ENCODE peak calls at places on chromosomes 11 and 22, in ten cellular contexts. R is endothelial cell, C is A549, O is pancreas, Y is PC-3, K is AG09309, D is neural progenitor cell, Z is fibroblast of mammary gland, H is neural crest cell, T is brain microvascular endothelial cell. E is an unnamed sample.

GRCh38 chr11:43925063-43925931 is 17.1 kb upstream of the C11orf96 start:
- DNase-seq in R (no peak), C (no peak), O (peak; percentile 43), Y (no peak), K (no peak), D (no peak), Z (no peak), H (no peak), T (no peak), E (no peak)

GRCh38 chr11:76293189-76293631 is 86.9 kb upstream of the WNT11 start:
- DNase-seq in R (no peak), C (no peak), O (no peak), Y (no peak), K (no peak), D (no peak), Z (no peak), H (no peak), T (no peak), E (no peak)

GRCh38 chr11:9046376-9046775 is 42.6 kb upstream of the NRIP3 start:
- DNase-seq in R (no peak), C (no peak), O (no peak), Y (no peak), K (no peak), D (no peak), Z (no peak), H (no peak), T (no peak), E (no peak)

GRCh38 chr11:27626938-27627586 is 73.2 kb downstream of the BDNF start:
- DNase-seq in R (no peak), C (no peak), O (no peak), Y (no peak), K (no peak), D (no peak), Z (no peak), H (no peak), T (no peak), E (no peak)

GRCh38 chr11:6258571-6258998 is 1.1 kb upstream of the CCKBR start:
- DNase-seq in R (peak; percentile 16), C (no peak), O (no peak), Y (no peak), K (no peak), D (peak; percentile 64), Z (no peak), H (no peak), T (no peak), E (no peak)

GRCh38 chr22:24975813-24976341 is 23.4 kb downstream of the KIAA1671 start:
- DNase-seq in R (no peak), C (no peak), O (no peak), Y (no peak), K (no peak), D (peak; percentile 28), Z (peak; percentile 24), H (no peak), T (no peak), E (no peak)

GRCh38 chr11:17472467-17472866 is 4.2 kb downstream of the ABCC8 start:
- DNase-seq in R (no peak), C (no peak), O (no peak), Y (no peak), K (no peak), D (peak; percentile 57), Z (no peak), H (no peak), T (no peak), E (no peak)

GRCh38 chr22:49329636-49330035 is 498.0 kb downstream of the BRD1 start:
- DNase-seq in R (no peak), C (no peak), O (no peak), Y (no peak), K (no peak), D (no peak), Z (no peak), H (no peak), T (no peak), E (peak; percentile 39)

GRCh38 chr11:114259124-114259526 is 37.1 kb upstream of the NNMT start:
- DNase-seq in R (no peak), C (no peak), O (peak; percentile 29), Y (no peak), K (no peak), D (no peak), Z (no peak), H (no peak), T (no peak), E (no peak)

GRCh38 chr22:31286360-31287255 is 5.7 kb downstream of the PIK3IP1 start:
- DNase-seq in R (no peak), C (no peak), O (no peak), Y (no peak), K (no peak), D (no peak), Z (no peak), H (no peak), T (no peak), E (no peak)

GRCh38 chr22:50207383-50208031 is 6.7 kb downstream of the SELENOO start:
- DNase-seq in R (no peak), C (no peak), O (no peak), Y (no peak), K (no peak), D (no peak), Z (no peak), H (no peak), T (no peak), E (no peak)

GRCh38 chr22:37529652-37530345 is 10.6 kb upstream of the CARD10 start:
- DNase-seq in R (no peak), C (no peak), O (no peak), Y (peak; percentile 56), K (no peak), D (no peak), Z (no peak), H (no peak), T (no peak), E (no peak)

DNA sequence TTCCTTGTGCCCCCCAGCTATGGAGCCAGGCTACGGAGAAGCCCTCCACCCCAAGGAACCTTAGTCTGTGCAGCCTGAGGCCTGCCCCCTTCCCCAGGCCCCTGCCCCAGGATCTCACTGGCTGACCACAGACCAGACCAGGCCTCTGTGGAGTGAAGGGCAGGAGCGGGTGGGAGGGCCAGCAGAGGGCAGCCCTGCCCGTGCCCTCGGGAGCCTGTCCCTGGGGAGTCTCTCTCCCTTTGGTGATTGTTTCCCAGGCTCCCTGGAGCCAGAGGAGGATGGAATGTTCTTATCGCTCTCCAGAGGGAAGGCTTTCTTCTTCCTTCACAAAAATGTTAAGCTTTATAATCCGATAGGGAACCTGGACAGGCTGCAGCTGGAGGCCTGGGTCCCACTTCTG is 455.3 kb downstream of the SOX6 start:
- DNase-seq in R (no peak), C (no peak), O (no peak), Y (no peak), K (no peak), D (peak; percentile 39), Z (no peak), H (no peak), T (no peak), E (no peak)
- TF ChIP-seq CTCF in R (no peak), C (no peak), O (no peak), Y (no peak), K (no peak), D (peak; percentile 30), Z (no peak), H (no peak), T (peak; percentile 12), E (no peak)

GRCh38 chr11:65588199-65589054 is 7.2 kb downstream of the KCNK7 start:
- DNase-seq in R (peak; percentile 70), C (peak; percentile 77), O (no peak), Y (peak; percentile 65), K (no peak), D (peak; percentile 76), Z (peak; percentile 48), H (no peak), T (no peak), E (peak; percentile 68)
- TF ChIP-seq CTCF in R (peak; percentile 57), C (peak; percentile 50), O (no peak), Y (peak; percentile 76), K (peak; percentile 49), D (peak; percentile 62), Z (peak; percentile 47), H (peak; percentile 53), T (peak; percentile 83), E (peak; percentile 68)

GRCh38 chr22:23773247-23774113 is 831 bp downstream of the MMP11 start:
- DNase-seq in R (no peak), C (no peak), O (no peak), Y (no peak), K (no peak), D (no peak), Z (no peak), H (no peak), T (no peak), E (no peak)
- TF ChIP-seq CTCF in R (no peak), C (no peak), O (no peak), Y (no peak), K (no peak), D (no peak), Z (no peak), H (no peak), T (no peak), E (no peak)

GRCh38 chr22:45553333-45554039 is 50.8 kb downstream of the FBLN1 start:
- DNase-seq in R (peak; percentile 87), C (peak; percentile 82), O (peak; percentile 41), Y (peak; percentile 80), K (peak; percentile 65), D (peak; percentile 90), Z (peak; percentile 93), H (peak; percentile 93), T (peak; percentile 79), E (peak; percentile 89)

GRCh38 chr22:45554040-45554406 is 51.3 kb downstream of the FBLN1 start:
- DNase-seq in R (no peak), C (no peak), O (no peak), Y (no peak), K (no peak), D (no peak), Z (no peak), H (no peak), T (no peak), E (no peak)

GRCh38 chr22:45551310-45552016 is 48.8 kb downstream of the FBLN1 start:
- DNase-seq in R (no peak), C (no peak), O (peak; percentile 11), Y (no peak), K (no peak), D (no peak), Z (peak; percentile 44), H (no peak), T (no peak), E (no peak)

GRCh38 chr22:45552017-45552411 is 49.3 kb downstream of the FBLN1 start:
- DNase-seq in R (no peak), C (no peak), O (no peak), Y (no peak), K (no peak), D (no peak), Z (no peak), H (no peak), T (no peak), E (no peak)

DNA sequence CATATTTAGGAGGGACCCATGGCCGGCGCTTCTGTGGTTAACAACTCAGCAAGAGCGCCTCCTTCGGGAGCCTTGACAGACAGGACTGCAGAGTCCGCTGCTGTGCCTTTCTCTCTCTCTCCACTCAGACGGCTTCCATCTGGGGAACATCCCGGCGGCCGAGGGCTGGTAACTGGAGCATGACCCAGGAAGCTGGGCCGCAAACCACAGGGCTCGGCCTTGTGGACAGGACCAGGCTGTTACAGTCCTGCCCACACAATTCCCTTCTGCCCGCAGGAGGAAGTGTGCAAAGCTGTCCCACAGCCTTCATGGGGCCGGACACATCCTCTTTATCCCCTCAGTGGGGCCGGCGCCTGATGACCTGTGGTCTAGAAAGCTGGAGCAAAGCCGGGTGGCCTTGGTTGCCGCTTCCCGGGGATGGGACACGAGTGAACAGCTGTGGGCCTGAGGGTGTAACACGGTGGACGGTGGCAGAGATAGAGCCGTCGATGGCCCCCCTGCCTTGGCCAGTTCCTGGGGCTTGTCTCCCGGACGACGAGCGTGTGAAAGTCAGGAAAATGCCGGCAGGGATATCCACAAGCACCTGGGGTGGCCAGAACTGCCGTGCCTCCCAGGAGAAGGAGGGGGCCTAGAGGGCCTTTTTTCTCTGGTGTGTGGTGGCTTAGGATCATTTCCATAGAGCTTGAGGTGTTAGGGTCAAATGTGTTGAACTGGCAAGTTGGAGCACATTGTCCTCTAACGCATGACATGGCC is 50.1 kb downstream of the FBLN1 start:
- DNase-seq in R (peak; percentile 17), C (no peak), O (no peak), Y (no peak), K (peak; percentile 86), D (peak; percentile 45), Z (peak; percentile 97), H (no peak), T (peak; percentile 78), E (no peak)
- TF ChIP-seq CTCF in R (no peak), C (no peak), O (no peak), Y (no peak), K (peak; percentile 67), D (peak; percentile 23), Z (peak; percentile 42), H (no peak), T (peak; percentile 71), E (peak; percentile 20)